ENCODE peak calls at places on chromosomes 12 and 14, in eight cellular contexts. H is pancreas; T is dorsolateral prefrontal cortex; O is psoas muscle; Q is activated gamma-delta T cell treated with Interleukin-2 at 50 U/mL for 16 hours; G is SHP77; E is DND-41; M is stimulated activated naive CD4-positive, alpha-beta T cell. N is an unnamed sample.

GRCh38 chr12:28507055-28507454 is 316.8 kb downstream of the CCDC91 start:
- DNase-seq in M (no peak), T (no peak), E (no peak), Q (no peak), O (no peak), G (no peak), H (no peak), N (no peak)

GRCh38 chr14:74583689-74584434 is 28.2 kb downstream of the LTBP2 start:
- DNase-seq in E (no peak), Q (no peak), G (no peak), O (no peak), H (no peak), M (no peak), T (no peak), N (no peak)

GRCh38 chr14:94386085-94387031 is 2.0 kb downstream of the SERPINA1 start:
- DNase-seq in G (peak), H (no peak), O (no peak), T (no peak), M (no peak), Q (no peak), E (no peak), N (no peak)

GRCh38 chr12:1083888-1084262 is 92.9 kb downstream of the ERC1 start:
- DNase-seq in H (no peak), G (no peak), E (no peak), T (no peak), Q (no peak), M (no peak), O (no peak), N (no peak)

GRCh38 chr14:104334812-104335161 is 196.4 kb downstream of the KIF26A start:
- DNase-seq in H (no peak), G (no peak), O (no peak), T (no peak), Q (no peak), E (no peak), M (no peak), N (no peak)

GRCh38 chr14:39988939-39989338 is 556.7 kb upstream of the FBXO33 start:
- DNase-seq in H (no peak), O (no peak), E (no peak), Q (no peak), G (peak), M (no peak), T (no peak), N (no peak)

GRCh38 chr12:51579321-51579850 is 11.6 kb upstream of the SCN8A start:
- DNase-seq in M (no peak), E (no peak), T (no peak), Q (no peak), H (no peak), G (no peak), O (no peak), N (no peak)

GRCh38 chr12:103841690-103842584 is 903 bp upstream of the NT5DC3 start:
- DNase-seq in T (peak), G (peak), H (peak), M (no peak), E (no peak), O (peak), Q (peak), N (peak)

GRCh38 chr12:65487679-65488078 is 209.2 kb downstream of the MSRB3 start:
- DNase-seq in M (no peak), G (no peak), Q (no peak), O (no peak), H (no peak), E (no peak), T (no peak), N (no peak)

GRCh38 chr14:27917896-27918295 is 848.7 kb upstream of the FOXG1 start:
- DNase-seq in T (no peak), M (no peak), O (no peak), Q (no peak), G (no peak), H (no peak), E (no peak), N (no peak)

GRCh38 chr12:3418609-3419469 is 72.2 kb upstream of the PRMT8 start:
- DNase-seq in T (no peak), E (no peak), H (no peak), G (no peak), M (no peak), O (no peak), Q (no peak), N (no peak)

GRCh38 chr14:67583711-67584644 is 16.1 kb downstream of the PIGH start:
- DNase-seq in H (no peak), T (no peak), Q (peak), G (peak), O (no peak), E (peak), M (peak), N (peak)

GRCh38 chr14:56131004-56131864 is 13.0 kb downstream of the PELI2 start:
- DNase-seq in H (peak), O (no peak), T (no peak), Q (no peak), G (peak), E (no peak), M (no peak), N (no peak)

GRCh38 chr12:63070709-63071108 is 80.3 kb downstream of the AVPR1A start:
- DNase-seq in H (no peak), O (no peak), G (no peak), Q (no peak), M (no peak), T (no peak), E (no peak), N (no peak)

GRCh38 chr12:31201382-31201781 is 124.6 kb downstream of the SINHCAF start:
- DNase-seq in M (no peak), O (no peak), G (peak), E (no peak), H (no peak), T (no peak), Q (no peak), N (no peak)

GRCh38 chr14:74401504-74402241 is 24.3 kb downstream of the SYNDIG1L start:
- DNase-seq in E (peak), M (peak), T (no peak), O (peak), G (peak), H (no peak), Q (peak), N (no peak)

GRCh38 chr14:104805326-104805678 is 4.4 kb downstream of the ZBTB42 start:
- DNase-seq in Q (no peak), E (no peak), T (no peak), H (peak), M (no peak), O (peak), G (no peak), N (no peak)

GRCh38 chr12:29160230-29160629 is 11.2 kb downstream of the FAR2 start:
- DNase-seq in T (no peak), G (no peak), M (peak), H (no peak), O (no peak), E (no peak), Q (no peak), N (no peak)

GRCh38 chr12:123384318-123384993 is 524 bp downstream of the KMT5A start:
- DNase-seq in H (peak), G (peak), M (no peak), T (no peak), O (no peak), Q (peak), E (no peak), N (no peak)

GRCh38 chr12:49043856-49044258 is 16.7 kb downstream of the KMT2D start:
- DNase-seq in O (peak), G (peak), Q (peak), E (peak), H (no peak), T (peak), M (peak), N (peak)

GRCh38 chr12:19572920-19573558 is 133.7 kb downstream of the AEBP2 start:
- DNase-seq in T (no peak), M (no peak), G (peak), E (peak), Q (no peak), H (no peak), O (no peak), N (peak)

GRCh38 chr12:51846209-51846779 is 2.2 kb downstream of the FIGNL2 start:
- DNase-seq in O (no peak), Q (no peak), H (no peak), T (no peak), G (no peak), M (no peak), E (no peak), N (no peak)

GRCh38 chr14:23217032-23217431 is 20.7 kb upstream of the RNF212B start:
- DNase-seq in E (no peak), H (no peak), G (no peak), O (no peak), T (no peak), M (no peak), Q (no peak), N (no peak)

GRCh38 chr12:116455540-116456306 is 103.5 kb upstream of the MAP1LC3B2 start:
- DNase-seq in T (no peak), M (no peak), O (peak), G (peak), E (no peak), H (peak), Q (no peak), N (no peak)

GRCh38 chr12:24483732-24484131 is 465.2 kb downstream of the BCAT1 start:
- DNase-seq in H (no peak), T (no peak), G (no peak), E (no peak), Q (no peak), O (no peak), M (no peak), N (no peak)

GRCh38 chr14:99415496-99416281 is 65.0 kb downstream of the SETD3 start:
- DNase-seq in M (peak), G (peak), Q (peak), E (peak), T (no peak), O (no peak), H (peak), N (peak)

GRCh38 chr12:130374083-130374482 is 36.4 kb downstream of the PIWIL1 start:
- DNase-seq in O (no peak), T (no peak), E (no peak), H (no peak), M (no peak), Q (no peak), G (no peak), N (no peak)

GRCh38 chr12:95205685-95206084 is 11.6 kb downstream of the FGD6 start:
- DNase-seq in Q (no peak), H (no peak), E (no peak), T (no peak), O (no peak), M (no peak), G (no peak), N (no peak)

GRCh38 chr12:62913380-62913779 is 21.6 kb downstream of the PPM1H start:
- DNase-seq in M (no peak), G (no peak), Q (no peak), O (no peak), H (no peak), T (no peak), E (no peak), N (no peak)

GRCh38 chr12:106138279-106138645 is 492 bp downstream of the NUAK1 start:
- DNase-seq in O (no peak), T (no peak), E (no peak), Q (no peak), M (peak), G (peak), H (peak), N (no peak)

GRCh38 chr14:98070521-98070920 is 1201.5 kb downstream of the BCL11B start:
- DNase-seq in T (no peak), E (no peak), O (no peak), G (no peak), Q (no peak), H (no peak), M (no peak), N (no peak)

GRCh38 chr12:24482882-24483604 is 465.9 kb downstream of the BCAT1 start:
- DNase-seq in M (no peak), E (no peak), T (no peak), O (no peak), H (no peak), G (no peak), Q (no peak), N (no peak)

GRCh38 chr12:54220092-54220557 is 31.3 kb upstream of the SMUG1 start:
- DNase-seq in Q (peak), O (peak), H (peak), G (peak), M (peak), E (peak), T (peak), N (peak)

GRCh38 chr14:100399052-100399849 is 76.1 kb downstream of the SLC25A47 start:
- DNase-seq in O (no peak), T (no peak), G (peak), Q (no peak), E (no peak), H (no peak), M (no peak), N (no peak)

GRCh38 chr14:105351410-105351809 is 36.9 kb downstream of the PACS2 start:
- DNase-seq in O (no peak), E (no peak), G (no peak), T (no peak), Q (no peak), H (no peak), M (no peak), N (no peak)

GRCh38 chr12:70052931-70053497 is 190.2 kb upstream of the CNOT2 start:
- DNase-seq in E (no peak), O (no peak), Q (no peak), G (no peak), H (peak), M (no peak), T (no peak), N (peak)

GRCh38 chr12:29039013-29039412 is 110.1 kb upstream of the FAR2 start:
- DNase-seq in Q (no peak), G (no peak), H (no peak), E (no peak), O (no peak), T (no peak), M (no peak), N (no peak)

N was measured in HuH-7.5.